ENCODE peak calls at places on chromosomes 2 and 18, in six cellular contexts. S is breast epithelium, T is NCI-H1436 treated with DMSO at 0.1 percent for 48 hours, N is IMR-90, K is SJCRH30, W is heart right ventricle. Y is an unnamed sample.

GRCh38 chr2:231161252-231162035 is 36.6 kb upstream of the HTR2B start:
- DNase-seq in N (no peak), W (no peak), S (no peak), T (no peak), K (no peak), Y (no peak)

GRCh38 chr18:11324510-11324909 is 175.1 kb upstream of the PIEZO2 start:
- DNase-seq in T (no peak), S (no peak), K (no peak), W (no peak), N (peak; percentile 22), Y (no peak)

GRCh38 chr2:221125691-221126090 is 446.4 kb downstream of the EPHA4 start:
- DNase-seq in K (no peak), W (no peak), S (no peak), N (peak; percentile 27), T (no peak), Y (no peak)

GRCh38 chr2:150459281-150459680 is 28.2 kb downstream of the RND3 start:
- DNase-seq in W (no peak), N (peak; percentile 34), T (no peak), K (no peak), S (no peak), Y (no peak)

GRCh38 chr18:44709297-44710117 is 28.8 kb downstream of the SETBP1 start:
- DNase-seq in W (no peak), T (no peak), K (no peak), N (no peak), S (no peak), Y (no peak)

GRCh38 chr2:209560911-209561310 is 137.1 kb downstream of the MAP2 start:
- DNase-seq in T (no peak), W (no peak), N (no peak), S (no peak), K (no peak), Y (no peak)

GRCh38 chr18:71028285-71028762 is 739.5 kb downstream of the SOCS6 start:
- DNase-seq in S (no peak), N (no peak), T (no peak), K (peak; percentile 55), W (no peak), Y (no peak)

GRCh38 chr18:59900222-59901128 is 679 bp downstream of the PMAIP1 start:
- DNase-seq in W (no peak), T (peak; percentile 27), N (peak; percentile 85), K (peak; percentile 41), S (no peak), Y (peak; percentile 49)

GRCh38 chr2:9757430-9758287 is 85.6 kb upstream of the TAF1B start:
- DNase-seq in K (peak; percentile 65), S (no peak), W (no peak), T (no peak), N (peak; percentile 27), Y (peak; percentile 90)

GRCh38 chr18:48032876-48033769 is 102.7 kb upstream of the SMAD2 start:
- DNase-seq in N (peak; percentile 53), K (no peak), S (peak; percentile 14), W (no peak), T (no peak), Y (no peak)

GRCh38 chr18:78977627-78978271 is 1.9 kb upstream of the SALL3 start:
- DNase-seq in T (no peak), N (no peak), W (no peak), K (no peak), S (no peak), Y (no peak)

GRCh38 chr2:29114841-29115609 is at the start of gene CLIP4:
- DNase-seq in W (peak; percentile 68), S (no peak), T (no peak), N (peak; percentile 51), K (peak; percentile 63), Y (no peak)

GRCh38 chr2:16012626-16013501 is 72.5 kb downstream of the MYCN start:
- DNase-seq in T (no peak), S (no peak), W (no peak), N (no peak), K (no peak), Y (peak; percentile 48)

GRCh38 chr2:42844901-42845685 is 52.7 kb upstream of the HAAO start:
- DNase-seq in W (no peak), S (no peak), N (peak; percentile 88), T (no peak), K (no peak), Y (no peak)

GRCh38 chr2:233418761-233419625 is 64.7 kb downstream of the DGKD start:
- DNase-seq in T (no peak), S (no peak), W (peak; percentile 61), N (peak; percentile 57), K (no peak), Y (no peak)

GRCh38 chr2:43328157-43328556 is 101.8 kb upstream of the ZFP36L2 start:
- DNase-seq in N (peak; percentile 54), K (no peak), T (no peak), W (peak; percentile 30), S (no peak), Y (no peak)

GRCh38 chr2:141641462-141641861 is 489.4 kb downstream of the LRP1B start:
- DNase-seq in N (peak; percentile 7), S (no peak), K (no peak), W (no peak), T (no peak), Y (no peak)

GRCh38 chr2:198054299-198054698 is 249.9 kb downstream of the PLCL1 start:
- DNase-seq in N (peak; percentile 37), K (peak; percentile 17), S (no peak), T (no peak), W (no peak), Y (no peak)

GRCh38 chr2:159155315-159155714 is 131.2 kb downstream of the WDSUB1 start:
- DNase-seq in N (no peak), T (no peak), K (no peak), W (no peak), S (no peak), Y (no peak)

GRCh38 chr2:172906401-172906811 is 169.2 kb upstream of the MAP3K20 start:
- DNase-seq in N (no peak), K (peak; percentile 54), T (peak; percentile 12), S (no peak), W (peak; percentile 66), Y (no peak)

GRCh38 chr18:59660398-59660797 is 36.8 kb downstream of the CCBE1 start:
- DNase-seq in T (no peak), W (no peak), K (no peak), N (no peak), S (no peak), Y (no peak)

GRCh38 chr18:37282386-37283037 is 283.1 kb downstream of the CELF4 start:
- DNase-seq in S (no peak), K (no peak), T (no peak), N (no peak), W (no peak), Y (no peak)

GRCh38 chr2:218438601-218439000 is 19.7 kb downstream of the VIL1 start:
- DNase-seq in S (no peak), W (no peak), N (no peak), T (no peak), K (no peak), Y (no peak)

GRCh38 chr2:44244135-44244871 is 31.0 kb upstream of the SLC3A1 start:
- DNase-seq in S (peak; percentile 53), T (peak; percentile 45), K (peak; percentile 69), N (peak; percentile 68), W (no peak), Y (peak; percentile 62)

GRCh38 chr2:171086352-171087290 is 74.1 kb downstream of the TLK1 start:
- DNase-seq in W (no peak), K (peak; percentile 9), T (no peak), N (peak; percentile 68), S (no peak), Y (no peak)

GRCh38 chr18:53943463-53943862 is 281.0 kb downstream of the MBD2 start:
- DNase-seq in K (no peak), W (no peak), S (no peak), T (no peak), N (no peak), Y (no peak)

GRCh38 chr18:48979944-48980890 is 29.5 kb upstream of the SMAD7 start:
- DNase-seq in K (peak; percentile 45), N (peak; percentile 65), S (no peak), T (no peak), W (no peak), Y (no peak)

GRCh38 chr2:216339456-216340279 is 32.6 kb downstream of the MARCHF4 start:
- DNase-seq in W (no peak), N (peak; percentile 81), S (no peak), K (peak; percentile 55), T (no peak), Y (peak; percentile 30)

GRCh38 chr2:186554450-186554849 is 35.4 kb upstream of the ITGAV start:
- DNase-seq in K (no peak), W (no peak), S (no peak), T (no peak), N (no peak), Y (no peak)

GRCh38 chr2:230795856-230796255 is 68.9 kb upstream of the ITM2C start:
- DNase-seq in S (no peak), K (no peak), N (no peak), T (no peak), W (no peak), Y (no peak)

GRCh38 chr2:137192366-137193315 is 427.3 kb downstream of the THSD7B start:
- DNase-seq in N (no peak), T (no peak), W (no peak), S (no peak), K (no peak), Y (no peak)

GRCh38 chr2:15429032-15429431 is 132.1 kb downstream of the NBAS start:
- DNase-seq in K (no peak), T (no peak), N (no peak), S (no peak), W (no peak), Y (no peak)

GRCh38 chr2:113857454-113857853 is 32.4 kb upstream of the ACTR3 start:
- DNase-seq in S (no peak), K (no peak), N (no peak), T (no peak), W (no peak), Y (no peak)

GRCh38 chr18:58102875-58103274 is 58.8 kb downstream of the NEDD4L start:
- DNase-seq in N (no peak), K (no peak), T (no peak), S (no peak), W (no peak), Y (no peak)

GRCh38 chr2:223027442-223027841 is 24.5 kb upstream of the KCNE4 start:
- DNase-seq in W (no peak), T (no peak), K (no peak), N (peak; percentile 81), S (no peak), Y (no peak)

GRCh38 chr2:19654310-19655090 is 247.3 kb downstream of the TTC32 start:
- DNase-seq in N (no peak), K (no peak), S (no peak), W (no peak), T (no peak), Y (no peak)

GRCh38 chr2:224957540-224958465 is 84.5 kb downstream of the DOCK10 start:
- DNase-seq in W (no peak), S (no peak), T (no peak), N (no peak), K (no peak), Y (no peak)

GRCh38 chr18:59272971-59273935 is at the start of gene RAX:
- DNase-seq in W (no peak), N (no peak), S (no peak), T (no peak), K (no peak), Y (no peak)